ENCODE peak calls at places on chromosomes 13 and 19, in five cellular contexts. B, Y, W, Q and X are unnamed samples.

GRCh38 chr19:32674153-32674958 is 624 bp downstream of the ANKRD27 start:
- DNase-seq in W (peak), B (no peak), Y (no peak), Q (no peak), X (peak)

GRCh38 chr13:20390526-20391175 is 135.0 kb downstream of the CRYL1 start:
- DNase-seq in W (no peak), Q (no peak), Y (no peak), B (no peak), X (no peak)

GRCh38 chr19:46841458-46842083 is 9.1 kb downstream of the AP2S1 start:
- DNase-seq in B (no peak), Y (no peak), Q (no peak), W (no peak), X (no peak)

GRCh38 chr19:1355258-1355973 is 28.3 kb upstream of the NDUFS7 start:
- DNase-seq in B (no peak), Q (no peak), W (peak), Y (no peak), X (peak)

GRCh38 chr13:100478107-100478809 is 110.3 kb downstream of the GGACT start:
- DNase-seq in Q (no peak), Y (no peak), B (no peak), W (no peak), X (no peak)

GRCh38 chr13:34372581-34372980 is 554.6 kb downstream of the RFC3 start:
- DNase-seq in Y (peak), W (no peak), Q (no peak), B (no peak), X (no peak)

GRCh38 chr13:34361528-34361927 is 543.6 kb downstream of the RFC3 start:
- DNase-seq in Q (no peak), W (peak), B (no peak), Y (no peak), X (no peak)

GRCh38 chr19:51333836-51334460 is 8.0 kb downstream of the VSIG10L start:
- DNase-seq in Q (no peak), B (no peak), Y (peak), W (peak), X (no peak)

GRCh38 chr13:95239293-95239692 is 62.0 kb downstream of the ABCC4 start:
- DNase-seq in Y (no peak), W (no peak), B (no peak), Q (no peak), X (peak)

GRCh38 chr13:20680416-20681080 is 23.0 kb upstream of the IL17D start:
- DNase-seq in Y (no peak), Q (no peak), W (no peak), B (no peak), X (no peak)

GRCh38 chr13:23180711-23181110 is at the start of gene SGCG:
- DNase-seq in Q (no peak), B (no peak), W (no peak), Y (no peak), X (no peak)

GRCh38 chr19:47794526-47794925 is 9.8 kb downstream of the TPRX1 start:
- DNase-seq in Y (peak), W (no peak), B (no peak), Q (no peak), X (no peak)

GRCh38 chr13:76717092-76717491 is 169.1 kb downstream of the KCTD12 start:
- DNase-seq in W (peak), B (no peak), Q (no peak), Y (no peak), X (no peak)

GRCh38 chr13:74061939-74062595 is 72.1 kb downstream of the KLF12 start:
- DNase-seq in W (peak), Q (no peak), B (no peak), Y (no peak), X (no peak)

GRCh38 chr19:39053276-39054090 is 21.1 kb upstream of the FBXO27 start:
- DNase-seq in B (no peak), Q (peak), Y (no peak), W (no peak), X (no peak)

GRCh38 chr13:40464991-40465390 is 201.4 kb downstream of the FOXO1 start:
- DNase-seq in Q (no peak), Y (no peak), W (no peak), B (no peak), X (no peak)

GRCh38 chr19:34676697-34677385 is at the start of gene SCGB2B2:
- DNase-seq in B (no peak), W (peak), Y (peak), Q (no peak), X (no peak)

GRCh38 chr19:2355168-2356035 is 4.7 kb upstream of the TMPRSS9 start:
- DNase-seq in Q (no peak), W (no peak), Y (no peak), B (no peak), X (no peak)

GRCh38 chr13:61255035-61255796 is 160.4 kb downstream of the PCDH20 start:
- DNase-seq in B (no peak), Q (peak), Y (peak), W (no peak), X (no peak)

GRCh38 chr13:99585609-99586008 is 84.3 kb downstream of the TM9SF2 start:
- DNase-seq in Q (no peak), W (no peak), B (no peak), Y (no peak), X (no peak)

GRCh38 chr13:113763254-113763653 is 4.2 kb downstream of the TMEM255B start:
- DNase-seq in W (no peak), B (no peak), Q (no peak), Y (no peak), X (no peak)

GRCh38 chr19:4295972-4296771 is 6.0 kb downstream of the TMIGD2 start:
- DNase-seq in W (peak), Y (peak), B (no peak), Q (no peak), X (no peak)

GRCh38 chr13:43153436-43154082 is 130.2 kb downstream of the DNAJC15 start:
- DNase-seq in B (no peak), Q (no peak), Y (no peak), W (no peak), X (no peak)

GRCh38 chr13:45143346-45143751 is 23.0 kb downstream of the GTF2F2 start:
- DNase-seq in Y (no peak), B (no peak), Q (no peak), W (no peak), X (no peak)

GRCh38 chr19:15831626-15832025 is 16.2 kb upstream of the OR10H1 start:
- DNase-seq in Q (no peak), B (no peak), W (no peak), Y (no peak), X (no peak)

GRCh38 chr13:45511310-45512147 is 46.8 kb downstream of the COG3 start:
- DNase-seq in W (peak), Y (peak), Q (peak), B (peak), X (peak)

GRCh38 chr19:17337675-17338439 is 504 bp downstream of the GTPBP3 start:
- DNase-seq in B (no peak), W (peak), Y (peak), Q (no peak), X (peak)

GRCh38 chr19:54421521-54421920 is 6.3 kb downstream of the TTYH1 start:
- DNase-seq in Y (no peak), Q (no peak), W (no peak), B (no peak), X (no peak)

GRCh38 chr19:13906525-13906904 is 514 bp downstream of the CC2D1A start:
- DNase-seq in Y (peak), W (peak), Q (peak), B (no peak), X (no peak)

GRCh38 chr13:113144255-113144629 is 14.2 kb upstream of the PROZ start:
- DNase-seq in B (no peak), Q (no peak), W (no peak), Y (no peak), X (no peak)

GRCh38 chr19:4393947-4394590 is 6.3 kb downstream of the SH3GL1 start:
- DNase-seq in B (no peak), W (no peak), Q (no peak), Y (no peak), X (no peak)

GRCh38 chr19:10365518-10365917 is 14.9 kb downstream of the TYK2 start:
- DNase-seq in Q (no peak), B (no peak), Y (no peak), W (no peak), X (no peak)

GRCh38 chr19:51125421-51126075 is 842 bp downstream of the SIGLEC9 start:
- DNase-seq in B (no peak), W (no peak), Q (no peak), Y (no peak), X (no peak)

GRCh38 chr13:31793246-31793645 is 53.9 kb downstream of the RXFP2 start:
- DNase-seq in W (no peak), Q (no peak), Y (no peak), B (no peak), X (no peak)

GRCh38 chr13:64347662-64348061 is 2882.5 kb downstream of the PCDH9 start:
- DNase-seq in W (no peak), B (no peak), Q (no peak), Y (no peak), X (no peak)

GRCh38 chr13:42991892-42992584 is at the start of gene EPSTI1:
- DNase-seq in W (no peak), Q (no peak), Y (peak), B (no peak), X (no peak)

GRCh38 chr13:96650301-96650886 is 343.9 kb downstream of the OXGR1 start:
- DNase-seq in Y (no peak), W (no peak), B (no peak), Q (no peak), X (no peak)

GRCh38 chr13:60143775-60144174 is 20.0 kb downstream of the DIAPH3 start:
- DNase-seq in B (no peak), Y (peak), W (no peak), Q (no peak), X (no peak)
- TF ChIP-seq REST in B (no peak), Y (no peak), W (no peak), Q (no peak), X (no peak)

DNA sequence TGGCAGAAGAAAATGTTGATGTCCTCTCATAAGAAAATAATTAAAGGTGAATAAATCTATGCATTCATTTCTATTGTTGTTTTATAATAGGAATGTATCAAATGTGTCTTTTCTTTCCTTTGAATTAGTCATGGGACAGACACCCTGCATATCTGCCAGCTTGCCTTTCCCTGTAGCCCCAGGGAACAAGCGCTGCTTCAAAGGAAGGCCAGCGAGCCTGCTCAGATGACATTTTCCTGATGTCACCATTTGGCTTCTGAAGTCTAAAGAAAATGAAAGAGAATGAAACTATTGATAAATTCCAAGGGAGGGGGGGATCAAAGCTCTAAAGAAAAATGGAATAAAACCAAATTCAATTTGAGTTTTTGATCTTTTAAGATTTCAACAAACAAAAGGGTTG is 574.8 kb downstream of the IRS2 start:
- DNase-seq in Q (no peak), Y (no peak), B (no peak), W (peak), X (no peak)
- TF ChIP-seq REST in Q (no peak), Y (no peak), B (no peak), W (no peak), X (no peak)

DNA sequence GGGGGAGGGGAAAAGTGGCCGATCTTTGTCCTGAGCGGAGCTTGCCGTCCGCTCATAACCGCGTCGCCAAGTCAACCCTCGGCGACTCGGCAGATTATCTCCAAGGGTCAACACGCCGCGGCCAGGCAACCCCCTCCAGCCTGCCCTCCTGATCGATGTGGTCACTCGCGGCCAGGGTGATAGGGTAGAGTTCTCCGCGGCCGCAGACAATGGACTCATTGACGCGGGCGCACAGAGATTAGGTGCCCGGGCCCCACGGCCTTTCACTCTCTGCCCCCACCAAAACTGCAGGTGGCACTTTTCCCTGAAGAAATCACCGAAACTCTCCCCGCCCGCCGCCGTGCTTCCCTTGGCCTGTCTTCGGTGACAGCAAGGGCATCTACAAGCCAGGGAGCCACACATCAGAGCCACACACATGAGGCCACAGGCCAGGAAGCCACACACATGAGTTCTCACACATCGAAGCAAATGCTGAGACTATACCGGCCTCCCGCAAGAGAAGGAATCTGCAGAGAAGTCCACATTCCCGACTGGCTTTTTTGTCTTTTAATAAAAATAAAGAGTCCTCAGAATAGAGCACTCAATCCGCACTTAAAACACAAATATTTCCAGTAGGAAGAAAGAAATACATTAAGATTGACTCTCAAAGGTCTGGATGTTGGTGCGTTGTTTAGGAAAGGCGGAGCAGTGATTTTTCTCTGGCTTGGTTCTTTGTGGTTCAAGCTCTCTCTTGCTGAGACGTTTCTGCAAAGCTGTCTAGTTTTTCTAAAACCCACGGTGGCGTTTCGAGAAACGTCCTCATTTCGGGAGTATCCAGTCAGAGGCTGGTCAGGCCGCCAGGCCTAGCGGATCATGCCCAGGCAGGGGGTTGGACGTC is 1.5 kb upstream of the PDX1 start:
- DNase-seq in W (no peak), Q (no peak), Y (peak), B (no peak), X (no peak)
- TF ChIP-seq REST in W (no peak), Q (no peak), Y (no peak), B (no peak), X (no peak)

GRCh38 chr19:42348211-42348610 is 22.8 kb downstream of the MEGF8 start:
- DNase-seq in Y (no peak), B (no peak), Q (no peak), W (no peak), X (no peak)

GRCh38 chr19:42344336-42344893 is 19.0 kb downstream of the MEGF8 start:
- DNase-seq in Q (no peak), Y (no peak), W (no peak), B (no peak), X (no peak)

GRCh38 chr19:42349378-42350107 is 24.1 kb downstream of the MEGF8 start:
- DNase-seq in W (no peak), B (no peak), Q (no peak), Y (no peak), X (no peak)

GRCh38 chr19:42343344-42344110 is 18.1 kb downstream of the MEGF8 start:
- DNase-seq in B (no peak), W (peak), Q (no peak), Y (peak), X (no peak)

DNA sequence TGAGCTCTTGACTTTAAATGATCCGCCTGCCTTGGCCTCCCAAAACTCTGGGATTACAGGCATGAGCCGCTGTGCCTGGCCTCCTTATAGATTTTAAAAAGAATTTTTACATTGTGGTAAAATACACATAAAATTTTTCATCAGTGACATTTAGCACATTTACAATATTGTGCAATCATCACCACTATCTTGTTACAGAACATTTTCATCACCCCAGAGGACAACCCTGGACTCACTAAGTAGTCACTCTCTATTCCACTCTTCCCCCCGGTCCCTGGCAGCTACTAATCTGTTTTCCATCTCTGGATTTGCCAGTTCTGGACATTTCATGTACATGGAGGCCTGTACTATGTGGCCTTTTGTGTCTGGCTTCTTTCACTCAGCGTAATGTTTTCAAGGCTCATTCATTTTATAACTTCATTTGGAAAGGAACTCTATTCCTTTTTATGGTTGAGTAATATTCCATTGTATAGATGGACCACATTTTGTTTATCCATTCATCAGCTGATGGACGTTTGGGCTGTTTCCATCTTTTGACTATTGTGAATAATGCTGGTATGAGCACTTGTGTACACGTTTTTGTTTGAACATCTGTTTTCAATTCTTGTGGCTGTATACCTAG is 19.9 kb downstream of the MEGF8 start:
- DNase-seq in Y (no peak), Q (no peak), B (no peak), W (no peak), X (no peak)
- TF ChIP-seq REST in Y (no peak), Q (no peak), B (no peak), W (no peak), X (no peak)

DNA sequence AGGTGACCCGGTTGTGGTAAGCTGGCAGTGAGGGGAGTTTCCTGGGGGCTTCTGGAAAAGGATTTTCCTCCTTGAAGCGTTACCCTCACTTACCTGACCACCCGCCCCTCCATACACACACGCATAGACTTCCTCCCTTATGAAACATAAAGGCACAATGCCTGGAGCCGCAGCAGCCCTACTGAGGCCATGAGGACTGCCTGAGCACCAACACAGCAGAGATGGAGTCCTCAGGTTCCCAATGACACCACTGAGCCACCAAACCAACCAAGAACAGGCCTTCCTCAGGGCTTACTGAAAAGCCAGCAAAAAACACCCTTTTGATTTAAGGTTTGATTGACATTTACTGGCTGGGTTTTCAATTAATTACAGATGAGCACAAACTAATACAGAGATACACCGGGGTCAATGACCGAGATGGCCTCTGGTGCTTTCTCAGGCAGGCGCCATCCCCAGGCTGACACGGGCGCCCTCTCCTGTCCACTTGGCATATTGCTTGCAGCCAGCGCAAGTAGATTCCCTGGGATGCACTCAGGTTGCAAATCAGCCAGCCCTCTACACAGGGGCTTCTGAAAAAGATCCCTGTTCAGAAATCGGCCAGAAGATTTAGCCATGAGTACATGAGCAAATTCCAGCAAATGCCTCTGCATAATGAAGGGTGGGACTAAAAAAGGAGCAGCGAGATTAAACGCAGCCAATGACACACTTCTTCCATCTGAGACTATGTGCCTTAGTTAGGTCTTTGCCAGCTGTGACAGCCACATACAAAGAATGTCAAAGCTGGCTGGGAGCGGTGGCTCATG is 14.8 kb downstream of the OPA3 start:
- DNase-seq in W (peak), B (no peak), Y (peak), Q (peak), X (peak)
- TF ChIP-seq REST in W (no peak), B (no peak), Y (no peak), Q (no peak), X (no peak)

DNA sequence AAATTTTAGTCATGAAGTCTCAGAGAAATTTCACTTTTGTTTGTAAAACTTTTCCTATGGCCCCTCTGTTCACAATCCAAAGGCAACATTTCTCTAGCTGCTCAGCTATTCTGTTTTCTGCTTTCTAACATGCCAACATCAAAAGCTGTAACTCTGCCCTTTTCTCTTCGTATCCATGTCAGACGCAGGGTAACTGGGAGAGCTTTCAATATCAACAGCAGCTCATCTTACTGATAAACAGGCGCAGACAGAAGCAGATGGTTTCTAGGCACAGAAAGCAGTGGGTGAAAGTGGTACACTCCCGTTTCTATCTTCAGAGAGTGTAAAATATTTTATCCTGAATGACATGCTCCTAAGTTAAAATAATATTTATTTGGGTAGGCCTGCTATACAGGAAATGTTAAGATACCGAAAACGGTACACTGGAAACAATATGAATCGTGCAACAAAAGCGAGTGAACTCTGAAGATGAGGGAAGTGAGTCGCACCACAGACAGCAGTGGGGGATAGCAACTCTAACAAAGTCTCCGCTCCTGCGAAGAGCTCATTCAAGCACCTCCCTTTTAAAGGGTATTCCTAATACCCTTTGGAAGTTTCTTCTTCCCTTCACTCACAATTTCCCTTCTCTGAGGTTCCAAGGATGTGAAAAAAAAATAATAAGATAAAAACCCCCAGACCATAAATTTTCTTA is 798.3 kb downstream of the GPC5 start:
- DNase-seq in Y (no peak), B (no peak), Q (no peak), W (peak), X (no peak)
- TF ChIP-seq REST in Y (no peak), B (no peak), Q (no peak), W (no peak), X (no peak)